ENCODE peak calls at places on chromosomes 4 and X, in nine cellular contexts. O, Z, X, B, J, P, R, K and U are unnamed samples.

GRCh38 chr4:99927566-99927965 is 18.9 kb downstream of the DNAJB14 start:
- DNase-seq in O (no peak), Z (no peak), X (no peak), B (no peak), J (no peak), P (no peak), R (no peak), K (no peak), U (no peak)

GRCh38 chrX:64204252-64204651 is 1.3 kb downstream of the AMER1 start:
- DNase-seq in O (peak), Z (no peak), X (no peak), B (no peak), J (no peak), P (peak), R (peak), K (no peak), U (no peak)

GRCh38 chr4:30866444-30866843 is 146.3 kb downstream of the PCDH7 start:
- DNase-seq in O (no peak), Z (no peak), X (no peak), B (no peak), J (no peak), P (no peak), R (no peak), K (no peak), U (no peak)

GRCh38 chr4:184118516-184118915 is 99.2 kb downstream of the ENPP6 start:
- DNase-seq in O (no peak), Z (no peak), X (no peak), B (peak), J (no peak), P (no peak), R (no peak), K (no peak), U (no peak)

GRCh38 chr4:82901129-82901718 is 689 bp downstream of the THAP9 start:
- DNase-seq in O (no peak), Z (peak), X (no peak), B (peak), J (no peak), P (no peak), R (no peak), K (no peak), U (no peak)

GRCh38 chr4:168683595-168683994 is 186.7 kb downstream of the PALLD start:
- DNase-seq in O (no peak), Z (peak), X (no peak), B (no peak), J (no peak), P (no peak), R (no peak), K (no peak), U (no peak)

GRCh38 chr4:10336471-10336870 is 120.8 kb downstream of the ZNF518B start:
- DNase-seq in O (no peak), Z (peak), X (no peak), B (no peak), J (no peak), P (no peak), R (no peak), K (no peak), U (no peak)

GRCh38 chrX:46255066-46255465 is 290.2 kb downstream of the ZNF674 start:
- DNase-seq in O (no peak), Z (no peak), X (no peak), B (no peak), J (no peak), P (no peak), R (no peak), K (no peak), U (no peak)

GRCh38 chrX:120664081-120664480 is 34.2 kb upstream of the C1GALT1C1 start:
- DNase-seq in O (no peak), Z (peak), X (peak), B (no peak), J (no peak), P (no peak), R (no peak), K (no peak), U (no peak)

GRCh38 chr4:157806176-157806575 is 366.6 kb downstream of the GASK1B start:
- DNase-seq in O (no peak), Z (no peak), X (no peak), B (no peak), J (no peak), P (no peak), R (no peak), K (no peak), U (no peak)

GRCh38 chrX:13661735-13662536 is 9.0 kb downstream of the TCEANC start:
- DNase-seq in O (no peak), Z (no peak), X (no peak), B (no peak), J (no peak), P (no peak), R (no peak), K (no peak), U (no peak)

GRCh38 chr4:65599335-65599734 is 71.0 kb downstream of the EPHA5 start:
- DNase-seq in O (no peak), Z (peak), X (no peak), B (no peak), J (no peak), P (no peak), R (no peak), K (no peak), U (no peak)

GRCh38 chrX:119945481-119945880 is 1.9 kb upstream of the NKAP start:
- DNase-seq in O (no peak), Z (no peak), X (no peak), B (no peak), J (no peak), P (no peak), R (no peak), K (no peak), U (no peak)

GRCh38 chrX:11724122-11725017 is 33.7 kb upstream of the MSL3 start:
- DNase-seq in O (no peak), Z (peak), X (peak), B (peak), J (peak), P (no peak), R (no peak), K (no peak), U (no peak)

DNA sequence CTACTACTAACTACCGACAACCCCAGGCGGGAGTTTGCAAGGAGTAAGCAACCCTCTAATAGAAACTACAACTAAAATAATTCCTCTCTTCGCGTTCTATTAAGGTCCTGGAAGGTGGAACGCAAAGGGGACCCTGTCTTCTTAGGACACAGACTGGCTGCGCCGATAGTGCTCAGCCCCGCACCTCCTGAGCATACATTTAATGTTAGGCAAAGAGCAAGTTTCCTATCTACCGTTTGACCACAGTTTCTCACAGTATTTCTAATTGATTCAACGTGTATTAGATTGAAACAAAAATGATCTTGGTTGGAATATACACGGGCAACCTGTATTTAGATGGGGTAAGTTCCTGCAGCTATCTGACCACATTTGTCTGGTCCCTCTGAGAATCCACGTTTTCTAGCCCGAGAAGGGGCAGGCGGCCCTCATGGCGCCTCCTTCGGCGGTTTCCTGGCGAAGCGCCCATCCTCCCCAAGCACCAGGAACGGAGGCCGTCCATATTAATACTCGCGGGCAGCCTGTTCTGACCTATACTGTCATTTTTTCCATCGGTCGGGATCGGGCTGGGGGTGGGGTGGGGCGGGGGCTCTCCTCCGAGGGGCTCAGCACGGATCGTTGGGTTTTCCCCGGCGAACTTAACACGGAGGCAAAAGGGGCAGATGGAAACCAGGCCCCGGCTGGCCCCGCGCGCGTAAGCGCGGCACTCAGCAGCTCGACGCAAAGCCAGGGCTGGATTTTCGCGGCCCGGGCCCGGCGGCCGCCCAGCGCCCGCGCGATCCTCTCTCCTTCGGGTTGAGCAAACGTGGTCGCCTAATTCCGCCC is 77.0 kb upstream of the BCOR start:
- DNase-seq in O (peak), Z (no peak), X (peak), B (peak), J (no peak), P (peak), R (peak), K (no peak), U (no peak)
- TF ChIP-seq CTCF in O (peak), Z (no peak), X (no peak), B (no peak), J (no peak), P (no peak), R (no peak), K (no peak), U (no peak)

DNA sequence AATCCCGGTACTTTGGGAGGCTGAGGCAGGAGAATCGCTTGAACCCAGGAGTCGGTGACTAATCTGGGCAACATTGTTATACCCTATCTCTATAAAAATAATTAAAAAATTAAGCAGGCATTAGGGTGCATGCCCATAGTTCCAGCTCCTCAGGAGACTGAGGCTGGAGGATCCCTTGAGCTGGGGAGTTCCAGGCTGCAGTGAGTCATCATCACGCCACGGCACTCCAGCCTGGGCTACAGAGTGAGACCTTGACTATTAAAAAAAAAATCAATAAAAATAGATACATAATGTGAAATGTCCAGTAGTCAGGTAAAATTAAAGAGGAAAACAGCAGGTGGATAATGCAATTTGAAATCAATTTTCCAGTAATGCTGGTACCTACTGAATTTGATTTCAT is 14.6 kb downstream of the ADGRL3 start:
- DNase-seq in O (no peak), Z (no peak), X (no peak), B (no peak), J (no peak), P (no peak), R (no peak), K (no peak), U (no peak)
- TF ChIP-seq CTCF in O (no peak), Z (no peak), X (no peak), B (no peak), J (no peak), P (no peak), R (no peak), K (no peak), U (no peak)

DNA sequence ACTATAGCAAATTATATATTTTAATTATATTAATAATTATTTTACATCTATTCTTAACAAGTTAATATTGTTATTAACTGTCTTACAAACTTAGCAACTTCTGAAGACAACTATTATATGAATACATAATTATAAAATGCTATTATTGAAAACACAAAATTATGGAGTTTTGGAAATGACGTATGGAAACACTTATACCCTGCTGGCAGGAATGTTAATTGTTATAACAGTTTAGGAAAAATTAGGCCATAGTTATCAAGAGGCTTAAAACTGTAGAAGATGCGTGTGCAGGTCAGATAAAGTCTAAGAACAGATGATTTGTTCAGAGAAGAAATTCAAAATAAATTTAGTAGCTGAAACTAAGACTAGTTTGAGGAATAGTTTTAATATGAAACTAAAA is 211.7 kb downstream of the FAT4 start:
- DNase-seq in O (no peak), Z (no peak), X (no peak), B (no peak), J (no peak), P (no peak), R (no peak), K (no peak), U (no peak)
- TF ChIP-seq CTCF in O (peak), Z (no peak), X (no peak), B (no peak), J (no peak), P (no peak), R (peak), K (no peak), U (peak)

GRCh38 chrX:38403834-38404233 is 51.4 kb downstream of the OTC start:
- DNase-seq in O (no peak), Z (no peak), X (no peak), B (no peak), J (no peak), P (no peak), R (no peak), K (no peak), U (no peak)

DNA sequence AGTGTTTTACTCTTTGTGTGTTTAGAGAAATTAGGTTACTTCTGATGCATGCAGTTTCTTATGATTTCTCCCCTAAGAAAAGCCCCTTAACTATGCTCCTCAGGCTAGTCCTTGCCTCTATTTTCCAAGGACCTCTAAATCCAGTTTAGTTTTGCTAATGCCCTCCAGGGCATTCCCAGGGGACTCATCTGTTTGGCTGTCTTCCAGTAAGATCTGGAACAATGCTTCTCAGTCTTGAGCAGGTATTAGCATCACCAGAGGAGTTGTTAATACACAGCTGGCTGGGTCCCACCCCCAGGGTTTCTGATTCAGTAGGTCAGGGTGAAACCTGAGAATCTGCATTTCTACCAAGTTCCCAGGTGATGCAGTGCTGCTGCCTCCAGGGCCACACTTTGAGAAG is 56.9 kb downstream of the OTC start:
- DNase-seq in O (no peak), Z (peak), X (no peak), B (no peak), J (peak), P (no peak), R (no peak), K (no peak), U (no peak)
- TF ChIP-seq CTCF in O (no peak), Z (no peak), X (no peak), B (no peak), J (no peak), P (no peak), R (no peak), K (no peak), U (no peak)